ENCODE peak calls at places on chromosomes 13 and 19, in five cellular contexts. One of them, this sample, is unnamed.

GRCh38 chr13:65889368-65889767 is 1340.8 kb downstream of the PCDH9 start:
- DNase-seq in H9: no peak
- DNase-seq in IMR-90: peak
- DNase-seq in left lung: no peak
- DNase-seq in GM10248: no peak
- DNase-seq in this sample: no peak

GRCh38 chr19:36030264-36031148 is 2.2 kb downstream of the CLIP3 start:
- DNase-seq in H9: no peak
- DNase-seq in IMR-90: peak
- DNase-seq in left lung: no peak
- DNase-seq in GM10248: no peak
- DNase-seq in this sample: peak

GRCh38 chr19:11265785-11266236 is 3.5 kb upstream of the DOCK6 start:
- DNase-seq in H9: no peak
- DNase-seq in IMR-90: no peak
- DNase-seq in left lung: peak
- DNase-seq in GM10248: no peak
- DNase-seq in this sample: no peak

GRCh38 chr19:47848871-47849473 is 10.1 kb upstream of the TPRX2 start:
- DNase-seq in H9: peak
- DNase-seq in IMR-90: no peak
- DNase-seq in left lung: no peak
- DNase-seq in GM10248: no peak
- DNase-seq in this sample: peak

GRCh38 chr13:27559714-27560113 is 60.6 kb downstream of the LNX2 start:
- DNase-seq in H9: no peak
- DNase-seq in IMR-90: no peak
- DNase-seq in left lung: no peak
- DNase-seq in GM10248: no peak
- DNase-seq in this sample: no peak

GRCh38 chr19:10517361-10517759 is at the start of gene S1PR5:
- DNase-seq in H9: peak
- DNase-seq in IMR-90: no peak
- DNase-seq in left lung: no peak
- DNase-seq in GM10248: no peak
- DNase-seq in this sample: no peak

GRCh38 chr19:35292986-35293732 is 1.2 kb downstream of the MAG start:
- DNase-seq in H9: no peak
- DNase-seq in IMR-90: no peak
- DNase-seq in left lung: no peak
- DNase-seq in GM10248: no peak
- DNase-seq in this sample: no peak

GRCh38 chr19:4140237-4140711 is 13.2 kb upstream of the CREB3L3 start:
- DNase-seq in H9: peak
- DNase-seq in IMR-90: peak
- DNase-seq in left lung: no peak
- DNase-seq in GM10248: peak
- DNase-seq in this sample: peak

GRCh38 chr13:61036715-61037114 is 378.9 kb downstream of the PCDH20 start:
- DNase-seq in H9: no peak
- DNase-seq in IMR-90: no peak
- DNase-seq in left lung: no peak
- DNase-seq in GM10248: no peak
- DNase-seq in this sample: no peak

GRCh38 chr19:17205237-17206140 is 9.7 kb upstream of the USE1 start:
- DNase-seq in H9: peak
- DNase-seq in IMR-90: peak
- DNase-seq in left lung: no peak
- DNase-seq in GM10248: peak
- DNase-seq in this sample: peak

GRCh38 chr19:39401549-39402416 is 4.9 kb upstream of the ZFP36 start:
- DNase-seq in H9: no peak
- DNase-seq in IMR-90: peak
- DNase-seq in left lung: peak
- DNase-seq in GM10248: peak
- DNase-seq in this sample: peak

GRCh38 chr13:36124236-36124822 is 6.9 kb downstream of the DCLK1 start:
- DNase-seq in H9: no peak
- DNase-seq in IMR-90: peak
- DNase-seq in left lung: peak
- DNase-seq in GM10248: no peak
- DNase-seq in this sample: peak

GRCh38 chr19:31294189-31294588 is 55.0 kb downstream of the TSHZ3 start:
- DNase-seq in H9: no peak
- DNase-seq in IMR-90: no peak
- DNase-seq in left lung: peak
- DNase-seq in GM10248: no peak
- DNase-seq in this sample: no peak

GRCh38 chr13:35475960-35476943 is at the start of gene MAB21L1:
- DNase-seq in H9: no peak
- DNase-seq in IMR-90: peak
- DNase-seq in left lung: no peak
- DNase-seq in GM10248: no peak
- DNase-seq in this sample: peak

This sample was measured in choroid plexus epithelial cell.